ENCODE peak calls at places on chromosomes 12 and 14, in six cellular contexts. J, R, K, L, N and Z are unnamed samples.

GRCh38 chr14:31243860-31244259 is 36.3 kb upstream of the HECTD1 start:
- DNase-seq in J (peak), R (peak), K (peak), L (no peak), N (no peak), Z (no peak)

GRCh38 chr14:100581228-100582145 is 5.7 kb downstream of the BEGAIN start:
- DNase-seq in J (no peak), R (no peak), K (no peak), L (no peak), N (no peak), Z (no peak)

GRCh38 chr14:91335191-91336092 is 82.2 kb downstream of the CCDC88C start:
- DNase-seq in J (no peak), R (no peak), K (no peak), L (no peak), N (no peak), Z (no peak)

GRCh38 chr14:34030864-34031263 is 80.0 kb upstream of the EGLN3 start:
- DNase-seq in J (no peak), R (no peak), K (peak), L (no peak), N (peak), Z (no peak)

GRCh38 chr12:132488127-132489077 is 1.5 kb upstream of the FBRSL1 start:
- DNase-seq in J (no peak), R (no peak), K (peak), L (no peak), N (no peak), Z (no peak)

GRCh38 chr14:99574099-99574880 is 29.7 kb downstream of the CCDC85C start:
- DNase-seq in J (no peak), R (no peak), K (peak), L (no peak), N (peak), Z (peak)

GRCh38 chr12:27966870-27967269 is 5.7 kb downstream of the PTHLH start:
- DNase-seq in J (no peak), R (no peak), K (peak), L (no peak), N (peak), Z (no peak)

GRCh38 chr14:33806905-33807304 is 144.0 kb downstream of the EGLN3 start:
- DNase-seq in J (no peak), R (no peak), K (no peak), L (no peak), N (no peak), Z (no peak)

GRCh38 chr14:38078393-38078792 is 129.3 kb upstream of the SSTR1 start:
- DNase-seq in J (no peak), R (no peak), K (no peak), L (no peak), N (no peak), Z (peak)

GRCh38 chr14:87992720-87993484 is at the start of gene GALC:
- DNase-seq in J (peak), R (peak), K (peak), L (peak), N (peak), Z (peak)

GRCh38 chr14:104109731-104110361 is 24.3 kb downstream of the ASPG start:
- DNase-seq in J (no peak), R (no peak), K (no peak), L (no peak), N (no peak), Z (no peak)

GRCh38 chr12:90859591-90859990 is 95.4 kb downstream of the CCER1 start:
- DNase-seq in J (no peak), R (no peak), K (no peak), L (no peak), N (no peak), Z (no peak)

GRCh38 chr12:53383258-53383657 is 3.3 kb downstream of the SP1 start:
- DNase-seq in J (no peak), R (no peak), K (no peak), L (no peak), N (no peak), Z (no peak)